ENCODE peak calls at places on chromosomes 7 and 10, in nine cellular contexts. One of them, this sample, is unnamed.

GRCh38 chr7:23161502-23161901 is 20.3 kb upstream of the NUP42 start:
- DNase-seq in mucosa of gallbladder: no peak
- DNase-seq in CD4-positive, alpha-beta T cell: no peak
- DNase-seq in naive thymus-derived CD8-positive, alpha-beta T cell: no peak
- DNase-seq in iPS-NIHi11: no peak
- DNase-seq in HTR-8/SVneo: no peak
- DNase-seq in Ammon's horn: no peak
- DNase-seq in caudate nucleus: no peak
- DNase-seq in foreskin melanocyte: no peak
- DNase-seq in this sample: no peak

GRCh38 chr10:55311823-55312431 is 510.9 kb upstream of the PCDH15 start:
- DNase-seq in mucosa of gallbladder: no peak
- DNase-seq in caudate nucleus: no peak
- DNase-seq in CD4-positive, alpha-beta T cell: no peak
- DNase-seq in iPS-NIHi11: no peak
- DNase-seq in HTR-8/SVneo: peak
- DNase-seq in naive thymus-derived CD8-positive, alpha-beta T cell: no peak
- DNase-seq in Ammon's horn: peak
- DNase-seq in foreskin melanocyte: peak
- DNase-seq in this sample: no peak

GRCh38 chr10:36344816-36345215 is 702.7 kb upstream of the FZD8 start:
- DNase-seq in HTR-8/SVneo: no peak
- DNase-seq in iPS-NIHi11: no peak
- DNase-seq in Ammon's horn: no peak
- DNase-seq in CD4-positive, alpha-beta T cell: no peak
- DNase-seq in naive thymus-derived CD8-positive, alpha-beta T cell: no peak
- DNase-seq in foreskin melanocyte: no peak
- DNase-seq in mucosa of gallbladder: no peak
- DNase-seq in caudate nucleus: no peak
- DNase-seq in this sample: no peak

GRCh38 chr7:33248663-33249062 is 119.3 kb downstream of the BBS9 start:
- DNase-seq in CD4-positive, alpha-beta T cell: no peak
- DNase-seq in mucosa of gallbladder: no peak
- DNase-seq in Ammon's horn: no peak
- DNase-seq in foreskin melanocyte: no peak
- DNase-seq in iPS-NIHi11: no peak
- DNase-seq in naive thymus-derived CD8-positive, alpha-beta T cell: no peak
- DNase-seq in caudate nucleus: no peak
- DNase-seq in HTR-8/SVneo: no peak
- DNase-seq in this sample: no peak

GRCh38 chr10:108166401-108166800 is 1001.9 kb upstream of the SORCS1 start:
- DNase-seq in foreskin melanocyte: no peak
- DNase-seq in Ammon's horn: no peak
- DNase-seq in naive thymus-derived CD8-positive, alpha-beta T cell: no peak
- DNase-seq in caudate nucleus: no peak
- DNase-seq in mucosa of gallbladder: no peak
- DNase-seq in HTR-8/SVneo: no peak
- DNase-seq in iPS-NIHi11: no peak
- DNase-seq in CD4-positive, alpha-beta T cell: no peak
- DNase-seq in this sample: no peak

GRCh38 chr7:130131964-130132875 is 61.9 kb downstream of the KLHDC10 start:
- DNase-seq in HTR-8/SVneo: no peak
- DNase-seq in iPS-NIHi11: no peak
- DNase-seq in naive thymus-derived CD8-positive, alpha-beta T cell: no peak
- DNase-seq in Ammon's horn: no peak
- DNase-seq in caudate nucleus: no peak
- DNase-seq in foreskin melanocyte: no peak
- DNase-seq in mucosa of gallbladder: no peak
- DNase-seq in CD4-positive, alpha-beta T cell: no peak
- DNase-seq in this sample: no peak

GRCh38 chr10:87664276-87664687 is 4.6 kb downstream of the PAPSS2 start:
- DNase-seq in HTR-8/SVneo: no peak
- DNase-seq in CD4-positive, alpha-beta T cell: no peak
- DNase-seq in caudate nucleus: no peak
- DNase-seq in mucosa of gallbladder: no peak
- DNase-seq in iPS-NIHi11: no peak
- DNase-seq in naive thymus-derived CD8-positive, alpha-beta T cell: no peak
- DNase-seq in Ammon's horn: no peak
- DNase-seq in foreskin melanocyte: no peak
- DNase-seq in this sample: no peak

GRCh38 chr7:139602143-139602722 is 78.7 kb downstream of the CLEC2L start:
- DNase-seq in caudate nucleus: no peak
- DNase-seq in Ammon's horn: peak
- DNase-seq in foreskin melanocyte: peak
- DNase-seq in mucosa of gallbladder: no peak
- DNase-seq in CD4-positive, alpha-beta T cell: no peak
- DNase-seq in naive thymus-derived CD8-positive, alpha-beta T cell: peak
- DNase-seq in iPS-NIHi11: peak
- DNase-seq in HTR-8/SVneo: peak
- DNase-seq in this sample: no peak

GRCh38 chr7:35723011-35723410 is 28.1 kb upstream of the HERPUD2 start:
- DNase-seq in CD4-positive, alpha-beta T cell: no peak
- DNase-seq in foreskin melanocyte: no peak
- DNase-seq in Ammon's horn: no peak
- DNase-seq in naive thymus-derived CD8-positive, alpha-beta T cell: no peak
- DNase-seq in iPS-NIHi11: no peak
- DNase-seq in mucosa of gallbladder: no peak
- DNase-seq in caudate nucleus: no peak
- DNase-seq in HTR-8/SVneo: no peak
- DNase-seq in this sample: no peak

This sample was measured in occipital lobe.